ENCODE peak calls at places on chromosomes 1 and 21, in seven cellular contexts. D is right lobe of liver, O is lung, G is cardiac muscle cell, P is BJ, C is OCI-LY7, U is thoracic aorta. L is an unnamed sample.
A peak's percentile ranks its signal among the peaks of the same experiment; 100 is the strongest.

GRCh38 chr1:172354291-172354940 is 66.1 kb upstream of the C1orf105 start:
- DNase-seq in D (no peak), O (no peak), G (no peak), P (no peak), C (no peak), U (no peak), L (no peak)

GRCh38 chr1:19083081-19083480 is 126.6 kb upstream of the IFFO2 start:
- DNase-seq in D (no peak), O (no peak), G (no peak), P (no peak), C (no peak), U (no peak), L (no peak)

GRCh38 chr1:10648689-10649483 is 147.6 kb downstream of the CASZ1 start:
- DNase-seq in D (no peak), O (no peak), G (peak; percentile 49), P (no peak), C (no peak), U (no peak), L (no peak)

GRCh38 chr1:234694661-234695060 is 84.7 kb upstream of the IRF2BP2 start:
- DNase-seq in D (no peak), O (no peak), G (no peak), P (no peak), C (no peak), U (no peak), L (no peak)

GRCh38 chr1:151166506-151166956 is 587 bp downstream of the SCNM1 start:
- DNase-seq in D (no peak), O (no peak), G (peak; percentile 49), P (no peak), C (peak; percentile 32), U (no peak), L (peak; percentile 24)

GRCh38 chr1:39892611-39893595 is 8.8 kb downstream of the MYCL start:
- DNase-seq in D (no peak), O (peak; percentile 58), G (peak; percentile 72), P (peak; percentile 56), C (no peak), U (no peak), L (no peak)

GRCh38 chr21:33300701-33301631 is 23.8 kb upstream of the IFNAR1 start:
- DNase-seq in D (no peak), O (no peak), G (no peak), P (no peak), C (peak; percentile 76), U (no peak), L (peak; percentile 71)

GRCh38 chr1:163202833-163203451 is at the start of gene RGS5:
- DNase-seq in D (no peak), O (no peak), G (peak; percentile 91), P (no peak), C (no peak), U (no peak), L (no peak)

GRCh38 chr21:26982767-26983166 is 15.9 kb upstream of the ADAMTS5 start:
- DNase-seq in D (no peak), O (no peak), G (no peak), P (no peak), C (no peak), U (no peak), L (no peak)

GRCh38 chr1:4778056-4778455 is 123.6 kb downstream of the AJAP1 start:
- DNase-seq in D (no peak), O (no peak), G (peak; percentile 18), P (no peak), C (peak; percentile 46), U (no peak), L (no peak)

GRCh38 chr1:196403803-196404690 is 204.2 kb downstream of the KCNT2 start:
- DNase-seq in D (no peak), O (no peak), G (no peak), P (no peak), C (no peak), U (no peak), L (no peak)

DNA sequence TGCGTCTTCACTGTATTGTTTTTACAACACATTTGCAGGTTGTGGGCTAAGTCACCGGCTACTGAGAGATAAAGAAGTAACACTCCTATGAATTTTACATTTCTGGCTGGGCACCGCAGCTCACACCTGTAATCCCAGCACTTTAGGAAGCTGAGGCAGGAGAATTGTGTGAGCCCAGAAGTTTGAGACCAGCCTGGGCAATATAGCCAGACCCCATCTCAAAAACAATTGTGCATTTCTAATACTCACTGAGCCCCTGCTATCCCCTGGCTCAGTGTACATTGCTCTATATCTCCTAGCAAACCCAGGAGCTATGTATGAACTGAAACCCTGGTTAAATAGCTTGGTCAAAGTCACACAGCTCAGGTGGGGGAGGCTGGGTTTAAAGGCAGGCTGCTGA is 108.7 kb downstream of the ZNF281 start:
- DNase-seq in D (no peak), O (no peak), G (no peak), P (no peak), C (no peak), U (no peak), L (no peak)
- H3K4me3 ChIP-seq in D (no peak overlapping the region), O (no peak overlapping the region), G (no peak overlapping the region), P (no peak overlapping the region), C (no peak overlapping the region), U (no peak overlapping the region), L (no peak overlapping the region)

DNA sequence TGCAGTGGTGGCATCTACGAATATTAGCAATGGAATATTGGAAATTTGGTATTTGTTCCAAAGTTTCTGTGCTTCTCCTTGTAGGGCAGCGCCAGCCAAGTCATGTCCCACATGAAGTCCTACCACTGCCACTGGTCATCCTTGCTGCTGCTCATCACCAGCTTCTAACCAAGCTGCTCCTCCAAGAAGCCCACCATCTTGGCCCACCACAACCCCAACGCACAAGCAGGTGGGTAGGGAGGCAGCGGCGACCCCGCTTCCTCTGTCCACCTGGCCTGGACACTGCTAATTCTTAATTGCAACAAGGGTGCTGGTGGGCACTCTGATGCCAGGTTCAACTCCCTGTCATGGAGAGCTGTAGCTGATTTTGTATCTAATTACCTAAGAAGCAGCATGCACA is 291.2 kb upstream of the LYPLAL1 start:
- DNase-seq in D (no peak), O (no peak), G (no peak), P (no peak), C (no peak), U (no peak), L (no peak)
- H3K4me3 ChIP-seq in D (no peak overlapping the region), O (no peak overlapping the region), G (no peak overlapping the region), P (no peak overlapping the region), C (no peak overlapping the region), U (no peak overlapping the region), L (no peak overlapping the region)

GRCh38 chr1:156502396-156502748 is 1.8 kb upstream of the MEF2D start:
- DNase-seq in D (no peak), O (no peak), G (no peak), P (no peak), C (peak; percentile 42), U (no peak), L (no peak)

GRCh38 chr1:156499703-156500577 is 635 bp downstream of the MEF2D start:
- DNase-seq in D (no peak), O (peak; percentile 55), G (no peak), P (no peak), C (peak; percentile 49), U (no peak), L (peak; percentile 75)

GRCh38 chr1:156499194-156499702 is 1.3 kb downstream of the MEF2D start:
- DNase-seq in D (no peak), O (no peak), G (no peak), P (no peak), C (peak; percentile 12), U (no peak), L (no peak)

GRCh38 chr1:156500578-156500846 is at the start of gene MEF2D:
- DNase-seq in D (no peak), O (no peak), G (no peak), P (no peak), C (no peak), U (no peak), L (no peak)

DNA sequence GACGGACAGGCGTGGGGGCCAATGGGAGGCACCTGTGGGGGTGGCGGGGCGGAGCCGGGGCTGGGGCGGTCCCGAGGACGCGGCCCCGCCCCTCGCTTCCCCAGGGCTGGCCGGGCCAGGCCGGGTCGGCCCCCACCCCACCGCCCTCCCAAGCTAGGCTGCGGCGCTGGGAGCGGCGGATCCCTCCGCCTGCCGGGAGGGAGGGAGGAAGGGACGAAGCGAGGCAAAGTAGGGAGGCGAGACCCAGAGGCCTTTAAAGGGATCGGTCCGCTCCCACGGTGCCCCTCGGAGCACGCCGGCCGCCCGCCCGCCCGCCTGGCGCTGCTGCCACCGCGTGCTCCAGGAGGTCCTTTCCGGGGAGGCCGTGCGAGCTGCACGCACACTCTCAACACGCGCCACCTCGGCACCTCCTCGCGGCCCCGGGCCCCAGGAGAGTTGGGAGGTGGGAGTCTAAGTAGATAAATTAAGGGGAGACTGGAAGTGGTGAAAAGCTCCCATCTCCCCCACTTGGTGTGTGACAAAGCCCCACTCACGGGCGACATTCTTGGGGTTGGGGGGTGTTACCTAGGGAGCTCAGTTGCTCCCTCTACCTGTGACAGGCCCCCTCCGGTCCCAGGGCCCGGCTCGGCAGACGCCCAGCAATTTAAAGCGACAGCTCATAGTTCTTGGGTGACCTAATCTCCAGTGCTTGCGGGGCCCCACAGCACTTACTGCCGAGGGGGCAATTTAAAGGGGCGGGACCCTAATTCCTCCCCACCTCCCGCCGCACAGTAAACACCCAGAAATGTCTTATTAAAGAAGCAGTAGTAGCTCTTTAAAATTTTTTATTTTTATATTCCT is 492 bp upstream of the MEF2D start:
- DNase-seq in D (peak; percentile 97), O (peak; percentile 94), G (peak; percentile 96), P (no peak), C (peak; percentile 94), U (peak; percentile 70), L (peak; percentile 94)
- H3K4me3 ChIP-seq in D (peak overlapping the region; percentile 91), O (peak overlapping the region; percentile 95), G (peak overlapping the region; percentile 95), P (peak overlapping the region; percentile 99), C (peak overlapping the region; percentile 98), U (peak overlapping the region; percentile 87), L (peak overlapping the region; percentile 92)

DNA sequence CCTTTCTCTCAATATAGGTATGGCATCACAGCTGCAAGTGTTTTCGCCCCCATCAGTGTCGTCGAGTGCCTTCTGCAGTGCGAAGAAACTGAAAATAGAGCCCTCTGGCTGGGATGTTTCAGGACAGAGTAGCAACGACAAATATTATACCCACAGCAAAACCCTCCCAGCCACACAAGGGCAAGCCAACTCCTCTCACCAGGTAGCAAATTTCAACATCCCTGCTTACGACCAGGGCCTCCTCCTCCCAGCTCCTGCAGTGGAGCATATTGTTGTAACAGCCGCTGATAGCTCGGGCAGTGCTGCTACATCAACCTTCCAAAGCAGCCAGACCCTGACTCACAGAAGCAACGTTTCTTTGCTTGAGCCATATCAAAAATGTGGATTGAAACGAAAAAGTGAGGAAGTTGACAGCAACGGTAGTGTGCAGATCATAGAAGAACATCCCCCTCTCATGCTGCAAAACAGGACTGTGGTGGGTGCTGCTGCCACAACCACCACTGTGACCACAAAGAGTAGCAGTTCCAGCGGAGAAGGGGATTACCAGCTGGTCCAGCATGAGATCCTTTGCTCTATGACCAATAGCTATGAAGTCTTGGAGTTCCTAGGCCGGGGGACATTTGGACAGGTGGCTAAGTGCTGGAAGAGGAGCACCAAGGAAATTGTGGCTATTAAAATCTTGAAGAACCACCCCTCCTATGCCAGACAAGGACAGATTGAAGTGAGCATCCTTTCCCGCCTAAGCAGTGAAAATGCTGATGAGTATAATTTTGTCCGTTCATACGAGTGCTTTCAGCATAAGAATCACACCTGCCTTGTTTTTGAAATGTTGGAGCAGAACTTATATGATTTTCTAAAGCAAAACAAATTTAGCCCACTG is 11.5 kb downstream of the HIPK1 start:
- DNase-seq in D (no peak), O (no peak), G (no peak), P (no peak), C (peak; percentile 55), U (no peak), L (peak; percentile 38)
- H3K4me3 ChIP-seq in D (no peak overlapping the region), O (no peak overlapping the region), G (no peak overlapping the region), P (no peak overlapping the region), C (peak overlapping the region; percentile 26), U (no peak overlapping the region), L (no peak overlapping the region)

GRCh38 chr1:15489052-15489736 is 13.3 kb downstream of the CELA2B start:
- DNase-seq in D (no peak), O (no peak), G (no peak), P (no peak), C (no peak), U (no peak), L (no peak)
- H3K4me3 ChIP-seq in D (no peak overlapping the region), O (no peak overlapping the region), G (no peak overlapping the region), P (no peak overlapping the region), C (no peak overlapping the region), U (no peak overlapping the region), L (no peak overlapping the region)

L was measured in DND-41.